ENCODE peak calls at places on chromosomes 4 and X, in four cellular contexts. I, Q, O and N are unnamed samples.

GRCh38 chr4:55175779-55176231 is 50.4 kb upstream of the KDR start:
- DNase-seq in Q (no peak), O (no peak), I (no peak), N (no peak)

GRCh38 chr4:123352240-123352945 is 44.2 kb upstream of the SPRY1 start:
- DNase-seq in Q (no peak), I (no peak), O (no peak), N (peak; percentile 29)

GRCh38 chr4:83011779-83012630 is 1.4 kb upstream of the LIN54 start:
- DNase-seq in Q (no peak), O (peak; percentile 55), I (no peak), N (peak; percentile 70)

GRCh38 chrX:44908198-44908597 is 35.2 kb downstream of the KDM6A start:
- DNase-seq in I (no peak), Q (no peak), O (peak; percentile 32), N (no peak)

GRCh38 chrX:72169008-72169728 is 12.4 kb upstream of the PIN4 start:
- DNase-seq in I (no peak), Q (no peak), O (peak; percentile 2), N (no peak)

GRCh38 chr4:3520796-3521600 is 11.2 kb downstream of the LRPAP1 start:
- DNase-seq in Q (no peak), O (no peak), I (no peak), N (no peak)

GRCh38 chr4:8278421-8279287 is 9.1 kb downstream of the HTRA3 start:
- DNase-seq in O (peak; percentile 91), Q (no peak), I (peak; percentile 65), N (no peak)

GRCh38 chrX:54415534-54416350 is 24.5 kb upstream of the TSR2 start:
- DNase-seq in O (peak; percentile 46), I (no peak), Q (no peak), N (no peak)

GRCh38 chr4:41572414-41572986 is 34.5 kb downstream of the LIMCH1 start:
- DNase-seq in I (no peak), O (no peak), Q (no peak), N (no peak)

GRCh38 chr4:147820975-147821374 is 89.1 kb downstream of the ARHGAP10 start:
- DNase-seq in I (no peak), Q (no peak), O (no peak), N (no peak)

GRCh38 chrX:104098151-104098808 is 14.0 kb upstream of the ZCCHC18 start:
- DNase-seq in O (peak; percentile 72), I (no peak), Q (no peak), N (peak; percentile 43)

GRCh38 chrX:132948648-132949260 is 9.7 kb downstream of the HS6ST2 start:
- DNase-seq in O (peak; percentile 23), Q (no peak), I (no peak), N (no peak)

GRCh38 chrX:17553451-17553850 is 178.5 kb downstream of the NHS start:
- DNase-seq in I (no peak), O (no peak), Q (no peak), N (no peak)

GRCh38 chr4:110005461-110006056 is 92.9 kb downstream of the EGF start:
- DNase-seq in Q (no peak), O (peak; percentile 63), I (no peak), N (no peak)

GRCh38 chr4:24094726-24095125 is 204.9 kb upstream of the PPARGC1A start:
- DNase-seq in I (no peak), Q (no peak), O (no peak), N (no peak)

GRCh38 chr4:186752310-186752709 is 28.7 kb upstream of the FAT1 start:
- DNase-seq in I (no peak), O (no peak), Q (no peak), N (no peak)

GRCh38 chr4:24226018-24226417 is 336.2 kb upstream of the PPARGC1A start:
- DNase-seq in I (no peak), Q (no peak), O (no peak), N (no peak)

GRCh38 chrX:3136161-3136961 is 95.1 kb downstream of the ARSF start:
- DNase-seq in Q (no peak), O (no peak), I (no peak), N (no peak)

DNA sequence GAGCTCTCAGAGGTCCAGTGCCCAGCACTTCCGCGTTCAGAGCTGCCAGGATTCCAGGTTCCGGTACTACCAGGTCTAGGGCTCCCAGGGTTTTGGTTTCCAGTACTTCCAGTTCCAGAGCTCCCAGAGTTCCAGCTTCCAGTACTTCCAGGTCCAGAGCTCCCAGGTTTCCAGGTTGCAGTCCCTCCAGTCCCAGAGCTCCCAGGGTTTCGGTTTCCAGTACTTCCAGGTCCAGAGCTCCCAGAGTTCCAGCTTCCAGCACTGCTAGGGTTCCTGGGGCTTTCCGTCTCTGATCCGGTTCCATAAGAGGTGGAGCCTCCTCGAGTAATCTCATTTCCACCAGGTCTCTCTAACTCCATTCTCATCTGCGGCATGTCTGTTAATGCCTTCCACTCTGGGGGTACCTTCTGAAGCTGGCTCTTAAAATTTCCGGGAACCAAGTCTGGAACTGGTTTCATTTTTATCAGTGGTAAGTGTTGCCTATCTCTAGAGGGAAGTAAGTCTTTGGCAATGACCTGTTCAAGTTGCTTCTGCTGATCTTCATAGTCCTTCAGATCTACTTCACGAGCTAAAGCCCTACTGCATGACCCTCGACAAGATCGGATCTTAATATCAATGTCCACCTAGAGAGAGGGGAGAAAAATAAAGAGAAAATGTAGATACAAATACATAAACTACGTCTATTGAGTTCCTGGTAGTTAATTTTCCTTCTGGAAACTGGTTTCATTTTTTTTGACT is 4.1 kb downstream of the FGA start:
- DNase-seq in Q (no peak), I (no peak), O (no peak), N (no peak)
- TF ChIP-seq POLR2A in Q (no peak), I (no peak), O (no peak), N (no peak)

GRCh38 chrX:1492421-1493012 is 39.8 kb upstream of the ASMTL start:
- DNase-seq in O (no peak), Q (no peak), I (no peak), N (no peak)

GRCh38 chrX:1493317-1493856 is 40.7 kb upstream of the ASMTL start:
- DNase-seq in I (no peak), Q (no peak), O (no peak), N (no peak)

GRCh38 chrX:1491851-1492349 is 39.2 kb upstream of the ASMTL start:
- DNase-seq in Q (peak; percentile 72), O (peak; percentile 83), I (no peak), N (no peak)

GRCh38 chrX:1496076-1496475 is 40.9 kb downstream of the P2RY8 start:
- DNase-seq in O (no peak), I (no peak), Q (no peak), N (no peak)

GRCh38 chrX:1493877-1494510 is 41.3 kb upstream of the ASMTL start:
- DNase-seq in Q (no peak), O (peak; percentile 92), I (no peak), N (no peak)
- TF ChIP-seq POLR2A in Q (peak; percentile 76), O (no peak), I (no peak), N (no peak)

GRCh38 chrX:19682712-19683331 is 167.5 kb upstream of the MAP3K15 start:
- DNase-seq in O (peak; percentile 23), I (peak; percentile 54), Q (peak; percentile 8), N (peak; percentile 36)
- TF ChIP-seq POLR2A in O (no peak), I (no peak), Q (no peak), N (no peak)

GRCh38 chr4:184347251-184348239 is 126.8 kb downstream of the IRF2 start:
- DNase-seq in Q (no peak), O (peak; percentile 96), I (no peak), N (peak; percentile 44)

GRCh38 chr4:184350964-184351363 is 123.4 kb downstream of the IRF2 start:
- DNase-seq in I (no peak), Q (no peak), O (no peak), N (no peak)

GRCh38 chr4:184350213-184350817 is 124.0 kb downstream of the IRF2 start:
- DNase-seq in I (no peak), Q (no peak), O (no peak), N (no peak)

GRCh38 chr4:184349283-184350039 is 124.9 kb downstream of the IRF2 start:
- DNase-seq in Q (no peak), O (no peak), I (peak; percentile 54), N (no peak)

GRCh38 chr4:184348311-184349233 is 125.8 kb downstream of the IRF2 start:
- DNase-seq in Q (no peak), O (peak; percentile 58), I (peak; percentile 72), N (no peak)
- TF ChIP-seq POLR2A in Q (no peak), O (no peak), I (peak; percentile 3), N (no peak)

GRCh38 chrX:121356139-121356849 is 308.9 kb downstream of the GLUD2 start:
- DNase-seq in Q (no peak), I (no peak), O (no peak), N (no peak)
- TF ChIP-seq POLR2A in Q (no peak), I (no peak), O (no peak), N (no peak)

DNA sequence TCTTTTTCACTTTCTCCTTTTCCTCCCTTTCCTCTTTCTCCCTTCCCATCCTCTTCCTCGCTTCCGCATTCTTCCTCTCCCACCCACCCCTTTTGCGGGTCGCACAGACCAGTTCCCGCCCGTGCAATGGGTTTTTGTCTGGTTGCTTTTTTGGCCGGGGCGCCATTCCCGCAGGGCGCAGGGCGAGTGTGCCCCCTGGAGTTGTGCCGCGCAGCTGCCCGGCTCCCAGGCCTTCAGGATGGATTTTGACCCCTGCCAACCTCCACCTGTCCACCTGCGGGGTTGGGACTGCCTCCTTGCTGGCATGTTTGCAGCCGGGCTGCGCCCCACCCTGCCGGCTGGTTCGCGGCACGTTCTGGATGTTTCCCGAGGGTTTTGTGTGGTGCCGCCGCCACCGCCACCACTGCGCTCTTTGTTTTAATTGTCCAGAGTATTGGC is 578 bp upstream of the SEL1L3 start:
- DNase-seq in O (no peak), I (peak; percentile 29), Q (no peak), N (peak; percentile 35)
- TF ChIP-seq POLR2A in O (no peak), I (no peak), Q (no peak), N (no peak)

DNA sequence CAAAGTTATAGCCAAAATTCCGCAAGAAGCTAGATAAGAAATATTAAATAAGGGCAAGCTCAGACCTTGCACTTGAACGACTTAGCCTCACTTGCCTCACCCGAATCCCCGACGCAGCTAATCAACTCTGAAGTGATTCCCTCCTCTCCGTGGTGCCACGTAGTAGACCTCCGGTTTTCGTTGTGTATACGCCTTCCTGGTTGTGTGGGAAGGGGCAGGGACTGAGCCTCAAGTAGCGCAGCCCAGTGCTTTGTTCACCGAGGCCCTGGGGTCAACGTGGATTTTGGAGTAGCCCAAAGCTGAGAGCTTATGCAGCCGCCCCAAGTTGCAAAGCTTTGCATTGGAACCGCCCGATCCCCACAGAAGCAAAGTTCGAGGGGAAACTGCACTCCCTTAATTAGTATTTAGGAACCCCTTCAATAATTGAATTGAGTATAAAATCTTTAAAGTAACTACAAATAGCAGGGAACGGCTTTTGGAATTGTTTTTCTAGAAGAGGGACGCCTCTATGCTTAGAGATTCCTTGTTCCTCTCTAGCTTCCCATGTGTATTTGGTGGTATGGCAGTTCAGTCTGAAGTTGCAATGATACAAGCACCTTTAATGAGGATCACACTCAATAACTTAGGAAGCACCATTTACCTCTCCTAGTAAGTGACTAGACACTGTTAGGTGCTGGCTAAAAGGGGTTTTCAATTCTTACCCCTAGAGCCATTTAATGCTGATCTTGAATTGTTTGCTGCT is 55.7 kb downstream of the LINC00632 start:
- DNase-seq in I (no peak), O (no peak), Q (no peak), N (no peak)
- TF ChIP-seq POLR2A in I (no peak), O (no peak), Q (no peak), N (no peak)